ENCODE peak calls at places on chromosomes 1 and 21, in seven cellular contexts. One of them, this sample, is unnamed.

GRCh38 chr1:31368611-31369107 is 4.2 kb downstream of the FABP3 start:
- DNase-seq in esophagus squamous epithelium: no peak
- DNase-seq in endodermal cell: no peak
- DNase-seq in progenitor cell of endocrine pancreas: no peak
- DNase-seq in upper lobe of right lung: no peak
- DNase-seq in MCF 10A: no peak
- DNase-seq in suprapubic skin: peak; percentile 23
- DNase-seq in this sample: no peak

GRCh38 chr21:18335651-18336050 is 67.9 kb downstream of the TMPRSS15 start:
- DNase-seq in esophagus squamous epithelium: no peak
- DNase-seq in progenitor cell of endocrine pancreas: no peak
- DNase-seq in endodermal cell: no peak
- DNase-seq in upper lobe of right lung: no peak
- DNase-seq in suprapubic skin: no peak
- DNase-seq in MCF 10A: no peak
- DNase-seq in this sample: no peak

GRCh38 chr1:108815566-108815965 is 41.3 kb downstream of the AKNAD1 start:
- DNase-seq in esophagus squamous epithelium: no peak
- DNase-seq in MCF 10A: no peak
- DNase-seq in suprapubic skin: no peak
- DNase-seq in progenitor cell of endocrine pancreas: no peak
- DNase-seq in upper lobe of right lung: no peak
- DNase-seq in endodermal cell: no peak
- DNase-seq in this sample: no peak

GRCh38 chr1:21030201-21030600 is 146.5 kb downstream of the EIF4G3 start:
- DNase-seq in MCF 10A: no peak
- DNase-seq in suprapubic skin: no peak
- DNase-seq in esophagus squamous epithelium: no peak
- DNase-seq in upper lobe of right lung: no peak
- DNase-seq in progenitor cell of endocrine pancreas: no peak
- DNase-seq in endodermal cell: no peak
- DNase-seq in this sample: no peak

GRCh38 chr1:41122851-41123518 is 101.5 kb upstream of the SLFNL1 start:
- DNase-seq in MCF 10A: peak; percentile 76
- DNase-seq in progenitor cell of endocrine pancreas: no peak
- DNase-seq in endodermal cell: peak; percentile 52
- DNase-seq in suprapubic skin: no peak
- DNase-seq in esophagus squamous epithelium: no peak
- DNase-seq in upper lobe of right lung: no peak
- DNase-seq in this sample: no peak

GRCh38 chr1:206891412-206891811 is 5.8 kb upstream of the IL24 start:
- DNase-seq in MCF 10A: peak; percentile 59
- DNase-seq in upper lobe of right lung: no peak
- DNase-seq in endodermal cell: no peak
- DNase-seq in esophagus squamous epithelium: no peak
- DNase-seq in progenitor cell of endocrine pancreas: no peak
- DNase-seq in suprapubic skin: no peak
- DNase-seq in this sample: no peak

GRCh38 chr1:95223110-95223509 is 10.9 kb upstream of the RWDD3 start:
- DNase-seq in progenitor cell of endocrine pancreas: no peak
- DNase-seq in endodermal cell: no peak
- DNase-seq in suprapubic skin: no peak
- DNase-seq in upper lobe of right lung: no peak
- DNase-seq in MCF 10A: peak; percentile 6
- DNase-seq in esophagus squamous epithelium: no peak
- DNase-seq in this sample: no peak

GRCh38 chr1:178870944-178871343 is at the start of gene ANGPTL1:
- DNase-seq in esophagus squamous epithelium: no peak
- DNase-seq in MCF 10A: no peak
- DNase-seq in suprapubic skin: no peak
- DNase-seq in progenitor cell of endocrine pancreas: no peak
- DNase-seq in endodermal cell: peak; percentile 47
- DNase-seq in upper lobe of right lung: no peak
- DNase-seq in this sample: no peak

GRCh38 chr1:24900486-24900849 is 29.6 kb downstream of the RUNX3 start:
- DNase-seq in suprapubic skin: peak; percentile 60
- DNase-seq in endodermal cell: no peak
- DNase-seq in progenitor cell of endocrine pancreas: no peak
- DNase-seq in MCF 10A: no peak
- DNase-seq in upper lobe of right lung: no peak
- DNase-seq in esophagus squamous epithelium: no peak
- DNase-seq in this sample: no peak

GRCh38 chr1:29325675-29326074 is 89.4 kb downstream of the PTPRU start:
- DNase-seq in MCF 10A: no peak
- DNase-seq in endodermal cell: peak; percentile 64
- DNase-seq in esophagus squamous epithelium: no peak
- DNase-seq in progenitor cell of endocrine pancreas: no peak
- DNase-seq in upper lobe of right lung: peak; percentile 50
- DNase-seq in suprapubic skin: no peak
- DNase-seq in this sample: no peak

GRCh38 chr1:16402742-16403141 is 34.5 kb downstream of the SPATA21 start:
- DNase-seq in suprapubic skin: no peak
- DNase-seq in MCF 10A: no peak
- DNase-seq in progenitor cell of endocrine pancreas: no peak
- DNase-seq in endodermal cell: no peak
- DNase-seq in esophagus squamous epithelium: no peak
- DNase-seq in upper lobe of right lung: no peak
- DNase-seq in this sample: no peak

GRCh38 chr21:44959376-44960091 is 19.7 kb downstream of the SLX9 start:
- DNase-seq in esophagus squamous epithelium: no peak
- DNase-seq in progenitor cell of endocrine pancreas: no peak
- DNase-seq in upper lobe of right lung: no peak
- DNase-seq in endodermal cell: no peak
- DNase-seq in MCF 10A: no peak
- DNase-seq in suprapubic skin: no peak
- DNase-seq in this sample: no peak

GRCh38 chr1:218546314-218546713 is 201.2 kb downstream of the TGFB2 start:
- DNase-seq in upper lobe of right lung: no peak
- DNase-seq in suprapubic skin: no peak
- DNase-seq in progenitor cell of endocrine pancreas: no peak
- DNase-seq in endodermal cell: no peak
- DNase-seq in esophagus squamous epithelium: no peak
- DNase-seq in MCF 10A: peak; percentile 42
- DNase-seq in this sample: no peak

GRCh38 chr1:36778773-36779172 is 255.5 kb downstream of the GRIK3 start:
- DNase-seq in suprapubic skin: no peak
- DNase-seq in MCF 10A: no peak
- DNase-seq in progenitor cell of endocrine pancreas: no peak
- DNase-seq in endodermal cell: no peak
- DNase-seq in upper lobe of right lung: no peak
- DNase-seq in esophagus squamous epithelium: no peak
- DNase-seq in this sample: no peak

GRCh38 chr1:20521960-20522861 is 14.3 kb upstream of the MUL1 start:
- DNase-seq in esophagus squamous epithelium: no peak
- DNase-seq in upper lobe of right lung: peak; percentile 66
- DNase-seq in progenitor cell of endocrine pancreas: peak; percentile 76
- DNase-seq in endodermal cell: peak; percentile 96
- DNase-seq in suprapubic skin: no peak
- DNase-seq in MCF 10A: peak; percentile 83
- DNase-seq in this sample: peak; percentile 88

GRCh38 chr1:94324168-94324544 is 86.8 kb upstream of the ARHGAP29 start:
- DNase-seq in MCF 10A: peak; percentile 14
- DNase-seq in esophagus squamous epithelium: no peak
- DNase-seq in upper lobe of right lung: no peak
- DNase-seq in endodermal cell: no peak
- DNase-seq in progenitor cell of endocrine pancreas: no peak
- DNase-seq in suprapubic skin: no peak
- DNase-seq in this sample: no peak

GRCh38 chr1:218679391-218679790 is 334.3 kb downstream of the TGFB2 start:
- DNase-seq in suprapubic skin: no peak
- DNase-seq in esophagus squamous epithelium: no peak
- DNase-seq in endodermal cell: no peak
- DNase-seq in upper lobe of right lung: no peak
- DNase-seq in MCF 10A: peak; percentile 56
- DNase-seq in progenitor cell of endocrine pancreas: no peak
- DNase-seq in this sample: no peak

GRCh38 chr1:39164256-39164655 is 40.2 kb upstream of the MACF1 start:
- DNase-seq in upper lobe of right lung: no peak
- DNase-seq in esophagus squamous epithelium: no peak
- DNase-seq in MCF 10A: no peak
- DNase-seq in suprapubic skin: no peak
- DNase-seq in progenitor cell of endocrine pancreas: no peak
- DNase-seq in endodermal cell: no peak
- DNase-seq in this sample: no peak

GRCh38 chr1:68372487-68372886 is 77.3 kb downstream of the RPE65 start:
- DNase-seq in upper lobe of right lung: no peak
- DNase-seq in endodermal cell: peak; percentile 56
- DNase-seq in suprapubic skin: no peak
- DNase-seq in esophagus squamous epithelium: no peak
- DNase-seq in MCF 10A: no peak
- DNase-seq in progenitor cell of endocrine pancreas: no peak
- DNase-seq in this sample: no peak
- TF ChIP-seq CTCF in upper lobe of right lung: no peak
- TF ChIP-seq CTCF in endodermal cell: peak; percentile 66
- TF ChIP-seq CTCF in suprapubic skin: no peak
- TF ChIP-seq CTCF in esophagus squamous epithelium: no peak
- TF ChIP-seq CTCF in MCF 10A: no peak
- TF ChIP-seq CTCF in progenitor cell of endocrine pancreas: no peak
- TF ChIP-seq CTCF in this sample: no peak

DNA sequence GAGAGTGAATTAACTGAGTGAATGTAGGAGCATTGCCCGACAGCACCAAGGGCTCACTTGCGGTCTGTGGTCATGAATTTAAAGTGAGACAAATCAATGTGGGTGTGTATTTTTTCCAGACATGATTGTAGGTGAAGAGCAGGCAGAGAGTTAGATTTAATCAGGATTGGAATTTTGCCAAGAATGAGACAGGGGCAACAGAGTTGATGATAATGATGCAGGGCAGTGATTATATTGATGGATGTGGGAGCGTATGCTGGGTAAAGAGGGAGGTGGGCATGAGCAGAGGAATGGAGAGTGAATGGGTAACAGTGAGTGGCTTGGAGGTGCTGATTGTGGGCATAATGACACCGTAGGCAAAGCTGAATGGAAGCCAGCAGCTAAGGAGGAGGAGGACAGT is 20.0 kb upstream of the SYT6 start:
- DNase-seq in endodermal cell: no peak
- DNase-seq in esophagus squamous epithelium: no peak
- DNase-seq in suprapubic skin: no peak
- DNase-seq in progenitor cell of endocrine pancreas: no peak
- DNase-seq in upper lobe of right lung: no peak
- DNase-seq in MCF 10A: no peak
- DNase-seq in this sample: no peak
- TF ChIP-seq CTCF in endodermal cell: no peak
- TF ChIP-seq CTCF in esophagus squamous epithelium: no peak
- TF ChIP-seq CTCF in suprapubic skin: no peak
- TF ChIP-seq CTCF in progenitor cell of endocrine pancreas: no peak
- TF ChIP-seq CTCF in upper lobe of right lung: no peak
- TF ChIP-seq CTCF in MCF 10A: no peak
- TF ChIP-seq CTCF in this sample: no peak

DNA sequence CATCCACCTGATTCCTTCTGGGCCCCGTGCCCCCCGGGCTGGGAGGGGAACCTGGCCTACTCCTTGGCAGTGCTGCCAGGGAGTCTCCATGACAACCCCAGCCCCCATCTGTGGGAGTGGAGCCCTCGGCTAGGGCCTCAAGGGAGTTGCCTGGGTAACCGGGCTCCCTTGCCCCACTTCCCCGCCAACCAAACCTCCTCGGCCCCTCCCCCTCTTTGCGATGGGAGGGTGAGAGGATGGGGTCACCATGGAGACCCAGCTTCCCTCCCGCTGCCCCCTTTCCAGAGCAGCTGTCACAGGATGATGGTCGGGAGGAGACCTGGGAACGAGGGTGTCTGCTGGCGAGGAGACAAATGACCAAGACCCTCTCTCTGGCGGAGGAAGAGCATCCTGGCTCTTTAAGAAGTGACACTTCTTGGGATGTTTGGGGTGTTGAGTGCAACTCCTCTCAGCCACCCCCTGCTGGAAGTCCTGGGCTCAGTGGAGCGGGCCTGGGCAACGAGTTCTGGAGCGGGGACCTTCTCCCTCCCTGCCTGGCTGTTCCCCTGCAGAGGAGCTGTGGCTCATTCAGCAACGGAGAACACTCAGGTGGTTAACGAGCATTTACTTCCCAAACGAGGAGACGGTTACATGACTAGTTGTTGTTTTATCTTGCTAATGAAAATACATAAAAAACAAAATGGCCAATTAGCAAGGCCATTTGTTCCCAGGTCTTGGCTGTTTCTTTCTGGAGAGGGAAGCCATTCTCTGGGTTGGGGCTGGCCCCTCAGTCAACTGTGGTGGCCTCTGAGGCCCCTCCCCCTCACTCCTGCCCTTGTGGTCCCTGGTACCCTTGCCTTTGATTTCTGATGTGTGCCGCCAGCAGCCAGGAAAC is 82.8 kb downstream of the UBIAD1 start:
- DNase-seq in endodermal cell: peak; percentile 88
- DNase-seq in progenitor cell of endocrine pancreas: no peak
- DNase-seq in upper lobe of right lung: no peak
- DNase-seq in MCF 10A: no peak
- DNase-seq in suprapubic skin: no peak
- DNase-seq in esophagus squamous epithelium: no peak
- DNase-seq in this sample: no peak
- TF ChIP-seq CTCF in endodermal cell: peak; percentile 41
- TF ChIP-seq CTCF in progenitor cell of endocrine pancreas: no peak
- TF ChIP-seq CTCF in upper lobe of right lung: no peak
- TF ChIP-seq CTCF in MCF 10A: no peak
- TF ChIP-seq CTCF in suprapubic skin: no peak
- TF ChIP-seq CTCF in esophagus squamous epithelium: no peak
- TF ChIP-seq CTCF in this sample: no peak

GRCh38 chr1:27135920-27136551 is 18.9 kb downstream of the SLC9A1 start:
- DNase-seq in MCF 10A: no peak
- DNase-seq in progenitor cell of endocrine pancreas: no peak
- DNase-seq in upper lobe of right lung: no peak
- DNase-seq in endodermal cell: peak; percentile 66
- DNase-seq in suprapubic skin: no peak
- DNase-seq in esophagus squamous epithelium: no peak
- DNase-seq in this sample: no peak
- TF ChIP-seq CTCF in MCF 10A: no peak
- TF ChIP-seq CTCF in progenitor cell of endocrine pancreas: peak; percentile 22
- TF ChIP-seq CTCF in upper lobe of right lung: no peak
- TF ChIP-seq CTCF in endodermal cell: peak; percentile 66
- TF ChIP-seq CTCF in suprapubic skin: no peak
- TF ChIP-seq CTCF in esophagus squamous epithelium: no peak
- TF ChIP-seq CTCF in this sample: no peak

GRCh38 chr1:235586992-235587391 is 62.6 kb downstream of the GNG4 start:
- DNase-seq in suprapubic skin: no peak
- DNase-seq in esophagus squamous epithelium: no peak
- DNase-seq in upper lobe of right lung: no peak
- DNase-seq in progenitor cell of endocrine pancreas: no peak
- DNase-seq in endodermal cell: no peak
- DNase-seq in MCF 10A: no peak
- DNase-seq in this sample: no peak

GRCh38 chr1:235582130-235582529 is 67.5 kb downstream of the GNG4 start:
- DNase-seq in endodermal cell: no peak
- DNase-seq in esophagus squamous epithelium: no peak
- DNase-seq in progenitor cell of endocrine pancreas: no peak
- DNase-seq in suprapubic skin: no peak
- DNase-seq in upper lobe of right lung: peak; percentile 47
- DNase-seq in MCF 10A: no peak
- DNase-seq in this sample: no peak

GRCh38 chr1:235584973-235585372 is 64.6 kb downstream of the GNG4 start:
- DNase-seq in MCF 10A: no peak
- DNase-seq in suprapubic skin: no peak
- DNase-seq in endodermal cell: no peak
- DNase-seq in esophagus squamous epithelium: no peak
- DNase-seq in progenitor cell of endocrine pancreas: no peak
- DNase-seq in upper lobe of right lung: no peak
- DNase-seq in this sample: no peak

GRCh38 chr1:235586413-235586812 is 63.2 kb downstream of the GNG4 start:
- DNase-seq in esophagus squamous epithelium: no peak
- DNase-seq in endodermal cell: peak; percentile 68
- DNase-seq in MCF 10A: no peak
- DNase-seq in upper lobe of right lung: no peak
- DNase-seq in progenitor cell of endocrine pancreas: no peak
- DNase-seq in suprapubic skin: no peak
- DNase-seq in this sample: no peak

GRCh38 chr1:235583511-235584001 is 66.0 kb downstream of the GNG4 start:
- DNase-seq in endodermal cell: no peak
- DNase-seq in suprapubic skin: no peak
- DNase-seq in esophagus squamous epithelium: no peak
- DNase-seq in MCF 10A: no peak
- DNase-seq in progenitor cell of endocrine pancreas: no peak
- DNase-seq in upper lobe of right lung: peak; percentile 54
- DNase-seq in this sample: no peak
- TF ChIP-seq CTCF in endodermal cell: peak; percentile 69
- TF ChIP-seq CTCF in suprapubic skin: no peak
- TF ChIP-seq CTCF in esophagus squamous epithelium: peak; percentile 10
- TF ChIP-seq CTCF in MCF 10A: no peak
- TF ChIP-seq CTCF in progenitor cell of endocrine pancreas: peak; percentile 24
- TF ChIP-seq CTCF in upper lobe of right lung: no peak
- TF ChIP-seq CTCF in this sample: no peak

This sample was measured in mesothelial cell of epicardium.